ENCODE peak calls at places on chromosomes 6 and 20, in seven cellular contexts. Z is left lung, Q is pancreas, G is SK-N-SH, M is HL-60, N is astrocyte of the spinal cord, J is upper lobe of right lung. W is an unnamed sample.

GRCh38 chr6:75084872-75085381 is 120.9 kb downstream of the COL12A1 start:
- DNase-seq in Z (peak; percentile 85), Q (peak; percentile 46), G (no peak), M (no peak), N (no peak), J (peak; percentile 76), W (no peak)

GRCh38 chr6:144582939-144583613 is 297.9 kb downstream of the UTRN start:
- DNase-seq in Z (peak; percentile 84), Q (no peak), G (peak; percentile 32), M (peak; percentile 62), N (peak; percentile 49), J (peak; percentile 65), W (no peak)

GRCh38 chr6:157469378-157469777 is 88.4 kb downstream of the ZDHHC14 start:
- DNase-seq in Z (no peak), Q (no peak), G (no peak), M (no peak), N (no peak), J (no peak), W (no peak)

GRCh38 chr6:66533921-66534404 is 826.9 kb upstream of the EYS start:
- DNase-seq in Z (no peak), Q (no peak), G (no peak), M (no peak), N (no peak), J (no peak), W (no peak)

GRCh38 chr6:47093169-47093568 is 51.0 kb upstream of the ADGRF1 start:
- DNase-seq in Z (no peak), Q (no peak), G (no peak), M (no peak), N (no peak), J (no peak), W (no peak)

GRCh38 chr6:112163295-112164257 is 76.2 kb downstream of the FAM229B start:
- DNase-seq in Z (peak; percentile 87), Q (peak; percentile 44), G (peak; percentile 83), M (peak; percentile 63), N (peak; percentile 33), J (peak; percentile 80), W (no peak)

GRCh38 chr20:53337419-53338101 is 256.1 kb downstream of the ZNF217 start:
- DNase-seq in Z (no peak), Q (no peak), G (no peak), M (no peak), N (no peak), J (no peak), W (no peak)

GRCh38 chr6:164477126-164477525 is 832.3 kb downstream of the C6orf118 start:
- DNase-seq in Z (no peak), Q (no peak), G (no peak), M (no peak), N (peak; percentile 37), J (no peak), W (no peak)

GRCh38 chr6:158536891-158537798 is 22.7 kb upstream of the TMEM181 start:
- DNase-seq in Z (no peak), Q (no peak), G (peak; percentile 93), M (no peak), N (no peak), J (peak; percentile 72), W (no peak)

GRCh38 chr20:17431621-17432364 is 99.4 kb downstream of the BFSP1 start:
- DNase-seq in Z (no peak), Q (no peak), G (peak; percentile 69), M (peak; percentile 13), N (peak; percentile 30), J (peak; percentile 73), W (peak; percentile 27)

GRCh38 chr6:131851049-131851769 is 43.4 kb downstream of the ENPP1 start:
- DNase-seq in Z (no peak), Q (no peak), G (no peak), M (no peak), N (no peak), J (no peak), W (no peak)

GRCh38 chr20:2451939-2452732 is 18.5 kb downstream of the SNRPB start:
- DNase-seq in Z (no peak), Q (peak; percentile 59), G (peak; percentile 64), M (peak; percentile 68), N (peak; percentile 67), J (no peak), W (peak; percentile 43)

GRCh38 chr20:56515657-56516381 is 8.7 kb upstream of the FAM209A start:
- DNase-seq in Z (no peak), Q (no peak), G (peak; percentile 17), M (no peak), N (peak; percentile 24), J (no peak), W (no peak)

GRCh38 chr6:76837564-76837963 is 625.7 kb downstream of the HTR1B start:
- DNase-seq in Z (no peak), Q (no peak), G (no peak), M (no peak), N (no peak), J (no peak), W (no peak)

GRCh38 chr6:53103993-53104675 is 38.9 kb downstream of the FBXO9 start:
- DNase-seq in Z (no peak), Q (no peak), G (no peak), M (no peak), N (peak; percentile 19), J (no peak), W (no peak)

GRCh38 chr6:150145830-150146229 is 3.0 kb downstream of the PPP1R14C start:
- DNase-seq in Z (no peak), Q (no peak), G (no peak), M (no peak), N (no peak), J (no peak), W (no peak)
- H3K4me3 ChIP-seq in Z (no peak overlapping the region), Q (no peak overlapping the region), G (no peak overlapping the region), M (no peak overlapping the region), N (no peak overlapping the region), J (no peak overlapping the region), W (no peak overlapping the region)

GRCh38 chr6:162488444-162488843 is 239.1 kb downstream of the PRKN start:
- DNase-seq in Z (no peak), Q (no peak), G (no peak), M (no peak), N (no peak), J (no peak), W (no peak)
- TF ChIP-seq CTCF in Z (no peak), Q (no peak), G (no peak), M (no peak), N (no peak), J (no peak), W (no peak)

DNA sequence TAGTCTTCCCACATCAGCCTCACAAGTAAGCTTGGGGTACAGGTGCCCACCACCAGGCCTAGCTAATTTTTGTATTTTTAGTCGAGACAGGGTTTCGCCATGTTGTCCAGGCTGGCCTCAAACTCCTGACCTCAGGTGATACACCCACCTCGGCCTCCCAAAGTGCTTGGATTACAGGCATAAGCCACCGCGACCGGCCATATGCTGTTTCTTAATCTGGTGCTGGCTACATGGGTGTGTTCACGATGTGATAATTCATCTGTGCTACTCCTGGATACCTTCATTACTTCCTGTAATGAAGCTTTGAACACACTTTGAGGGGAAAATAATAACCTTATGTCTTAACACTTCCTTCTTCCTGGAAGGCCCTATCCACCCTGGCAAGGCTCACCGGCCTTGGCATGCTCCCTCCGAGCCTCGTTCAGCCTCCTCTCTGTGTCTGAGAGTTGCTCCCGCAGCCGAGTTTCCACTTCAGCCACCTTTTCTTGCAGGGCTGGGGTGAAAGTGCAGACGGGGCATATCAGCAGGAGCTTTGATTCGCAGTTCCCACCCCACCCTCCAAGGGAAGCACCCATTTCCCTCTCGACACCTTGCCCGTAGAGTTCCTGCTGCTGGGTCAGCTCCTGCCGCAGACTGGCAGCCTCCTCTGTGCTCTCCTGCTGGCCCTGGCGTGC is 5.6 kb upstream of the PSORS1C2 start:
- DNase-seq in Z (no peak), Q (no peak), G (no peak), M (no peak), N (no peak), J (no peak), W (no peak)
- H3K4me3 ChIP-seq in Z (no peak overlapping the region), Q (no peak overlapping the region), G (no peak overlapping the region), M (no peak overlapping the region), N (no peak overlapping the region), J (no peak overlapping the region), W (no peak overlapping the region)

GRCh38 chr6:109237986-109238329 is 142.7 kb downstream of the CEP57L1 start:
- DNase-seq in Z (peak; percentile 72), Q (no peak), G (no peak), M (no peak), N (no peak), J (no peak), W (no peak)

GRCh38 chr6:109238405-109238804 is 143.1 kb downstream of the CEP57L1 start:
- DNase-seq in Z (no peak), Q (no peak), G (no peak), M (no peak), N (no peak), J (no peak), W (no peak)

GRCh38 chr6:109235639-109236038 is 140.3 kb downstream of the CEP57L1 start:
- DNase-seq in Z (no peak), Q (no peak), G (no peak), M (no peak), N (no peak), J (no peak), W (no peak)

GRCh38 chr6:109237082-109237985 is 142.0 kb downstream of the CEP57L1 start:
- DNase-seq in Z (no peak), Q (no peak), G (no peak), M (peak; percentile 42), N (no peak), J (no peak), W (no peak)

DNA sequence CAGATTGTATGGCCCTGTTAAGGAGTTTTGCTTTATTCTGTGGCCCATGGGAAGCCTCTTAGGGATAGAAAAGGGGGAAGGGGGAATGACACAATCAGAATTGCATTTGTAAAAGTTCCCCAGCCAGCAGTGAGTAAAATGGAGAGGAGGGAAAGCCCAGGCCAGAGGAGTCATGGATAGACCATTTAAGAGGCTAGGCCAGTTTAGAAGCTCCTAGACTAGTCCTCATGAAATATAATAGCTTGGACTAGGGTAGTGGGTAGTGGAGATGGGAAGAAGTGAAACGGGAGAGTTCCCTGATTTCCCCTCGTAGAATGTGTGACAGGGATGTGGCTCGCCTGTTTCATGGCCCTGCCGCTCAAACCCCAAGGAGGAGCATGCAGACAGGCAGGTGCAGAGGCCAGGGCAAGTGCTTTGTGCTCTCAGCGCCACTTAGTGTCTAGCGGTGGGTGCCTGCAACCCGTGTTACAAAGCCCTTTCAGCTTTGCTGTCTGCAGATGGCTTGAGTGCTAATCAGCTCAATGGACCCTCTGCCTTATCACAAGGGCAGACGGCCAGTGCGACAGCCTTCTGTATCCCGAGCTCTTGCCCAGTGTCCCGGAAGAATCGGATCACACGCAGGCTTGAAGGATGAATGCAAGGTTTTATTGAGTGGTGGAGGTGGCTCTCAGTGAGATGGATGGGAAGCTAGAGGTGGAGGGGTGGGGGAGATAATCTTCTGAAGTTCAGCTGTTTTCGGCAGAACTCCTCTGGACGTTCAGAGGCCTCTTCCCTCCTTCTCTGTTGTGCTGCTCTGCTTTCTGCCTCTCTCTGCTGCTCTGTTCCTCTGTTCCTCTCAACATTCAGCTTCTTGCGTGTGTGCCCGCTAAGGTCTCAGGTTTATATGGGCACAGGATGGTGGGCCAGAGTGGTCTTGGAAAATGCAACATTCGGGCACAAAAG is 141.1 kb downstream of the CEP57L1 start:
- DNase-seq in Z (peak; percentile 54), Q (peak; percentile 44), G (no peak), M (no peak), N (no peak), J (no peak), W (no peak)
- TF ChIP-seq CTCF in Z (no peak), Q (no peak), G (no peak), M (no peak), N (no peak), J (no peak), W (no peak)

W was measured in HFF-Myc.